ENCODE peak calls at places on chromosomes 5 and 9, in ten cellular contexts. M, S, U, D, X, J, G, I, H and F are unnamed samples.

GRCh38 chr5:52579391-52579790 is 208.3 kb upstream of the ITGA1 start:
- DNase-seq in M (no peak), S (no peak), U (no peak), D (no peak), X (no peak), J (no peak), G (no peak), I (no peak), H (no peak), F (no peak)

GRCh38 chr5:171418316-171418981 is 998 bp upstream of the FGF18 start:
- DNase-seq in M (peak; percentile 89), S (peak; percentile 85), U (peak; percentile 69), D (peak; percentile 94), X (peak; percentile 61), J (peak; percentile 61), G (peak; percentile 94), I (peak; percentile 85), H (no peak), F (no peak)

GRCh38 chr9:20289416-20289815 is 332.9 kb downstream of the MLLT3 start:
- DNase-seq in M (no peak), S (no peak), U (no peak), D (no peak), X (no peak), J (no peak), G (no peak), I (no peak), H (no peak), F (no peak)

GRCh38 chr5:171494452-171495121 is 75.1 kb downstream of the FGF18 start:
- DNase-seq in M (peak; percentile 64), S (peak; percentile 17), U (peak; percentile 63), D (peak; percentile 86), X (peak; percentile 52), J (peak; percentile 28), G (peak; percentile 74), I (peak; percentile 89), H (no peak), F (peak; percentile 37)

GRCh38 chr5:80711938-80712337 is 57.2 kb upstream of the DHFR start:
- DNase-seq in M (peak; percentile 67), S (peak; percentile 54), U (no peak), D (peak; percentile 58), X (peak; percentile 19), J (peak; percentile 44), G (no peak), I (peak; percentile 30), H (no peak), F (peak; percentile 17)

GRCh38 chr5:94694671-94695070 is 76.2 kb downstream of the SLF1 start:
- DNase-seq in M (no peak), S (no peak), U (no peak), D (no peak), X (no peak), J (no peak), G (no peak), I (no peak), H (no peak), F (no peak)

GRCh38 chr9:69307446-69308216 is 17.4 kb upstream of the ENTREP1 start:
- DNase-seq in M (peak; percentile 17), S (no peak), U (peak; percentile 54), D (no peak), X (no peak), J (no peak), G (peak; percentile 62), I (no peak), H (no peak), F (no peak)

GRCh38 chr5:94463739-94464138 is 154.7 kb downstream of the KIAA0825 start:
- DNase-seq in M (no peak), S (no peak), U (no peak), D (no peak), X (no peak), J (no peak), G (no peak), I (no peak), H (no peak), F (no peak)

GRCh38 chr5:50794812-50795211 is 128.4 kb downstream of the PARP8 start:
- DNase-seq in M (no peak), S (no peak), U (no peak), D (no peak), X (no peak), J (no peak), G (no peak), I (no peak), H (no peak), F (no peak)

GRCh38 chr9:18393340-18394130 is 80.4 kb upstream of the ADAMTSL1 start:
- DNase-seq in M (no peak), S (peak; percentile 88), U (peak; percentile 98), D (no peak), X (peak; percentile 69), J (peak; percentile 1), G (no peak), I (no peak), H (no peak), F (peak; percentile 29)

GRCh38 chr9:34430843-34431437 is 27.4 kb downstream of the FAM219A start:
- DNase-seq in M (peak; percentile 65), S (peak; percentile 49), U (peak; percentile 64), D (peak; percentile 79), X (peak; percentile 13), J (peak; percentile 25), G (peak; percentile 69), I (peak; percentile 44), H (no peak), F (peak; percentile 81)

GRCh38 chr9:133693703-133694529 is 44.2 kb downstream of the SARDH start:
- DNase-seq in M (no peak), S (no peak), U (no peak), D (no peak), X (no peak), J (no peak), G (no peak), I (no peak), H (no peak), F (no peak)

GRCh38 chr5:31362931-31363568 is 168.8 kb downstream of the DROSHA start:
- DNase-seq in M (no peak), S (no peak), U (no peak), D (no peak), X (no peak), J (no peak), G (no peak), I (no peak), H (no peak), F (no peak)

GRCh38 chr9:68969538-68969937 is 44.4 kb downstream of the PRKACG start:
- DNase-seq in M (no peak), S (no peak), U (no peak), D (no peak), X (no peak), J (peak; percentile 88), G (no peak), I (peak; percentile 67), H (no peak), F (no peak)

GRCh38 chr9:112198646-112199045 is 23.5 kb upstream of the SUSD1 start:
- DNase-seq in M (no peak), S (peak; percentile 22), U (no peak), D (no peak), X (no peak), J (no peak), G (no peak), I (peak; percentile 54), H (no peak), F (no peak)

GRCh38 chr5:160133918-160134304 is 14.7 kb upstream of the PWWP2A start:
- DNase-seq in M (no peak), S (no peak), U (no peak), D (no peak), X (no peak), J (no peak), G (no peak), I (no peak), H (no peak), F (no peak)

GRCh38 chr9:84054341-84055010 is 73.9 kb downstream of the RMI1 start:
- DNase-seq in M (no peak), S (no peak), U (no peak), D (no peak), X (no peak), J (peak; percentile 30), G (no peak), I (no peak), H (no peak), F (no peak)

GRCh38 chr9:78103971-78104433 is 72.4 kb upstream of the GNAQ start:
- DNase-seq in M (no peak), S (no peak), U (no peak), D (no peak), X (no peak), J (no peak), G (no peak), I (no peak), H (no peak), F (peak; percentile 92)

GRCh38 chr9:104748359-104749031 is 1.0 kb downstream of the NIPSNAP3A start:
- DNase-seq in M (no peak), S (peak; percentile 28), U (peak; percentile 50), D (peak; percentile 28), X (no peak), J (peak; percentile 10), G (no peak), I (peak; percentile 43), H (no peak), F (peak; percentile 20)
- TF ChIP-seq MAX in M (no peak), S (no peak), U (no peak), D (no peak), X (no peak), J (no peak), G (no peak), I (no peak), H (no peak), F (no peak)

GRCh38 chr9:6197330-6197729 is 18.3 kb upstream of the IL33 start:
- DNase-seq in M (no peak), S (no peak), U (peak; percentile 67), D (no peak), X (peak; percentile 12), J (peak; percentile 31), G (no peak), I (peak; percentile 9), H (no peak), F (peak; percentile 45)
- TF ChIP-seq MAX in M (no peak), S (no peak), U (no peak), D (no peak), X (no peak), J (no peak), G (no peak), I (no peak), H (no peak), F (no peak)

GRCh38 chr5:113056988-113057387 is 80.4 kb downstream of the DCP2 start:
- DNase-seq in M (no peak), S (no peak), U (no peak), D (peak; percentile 29), X (no peak), J (no peak), G (no peak), I (no peak), H (no peak), F (peak; percentile 89)
- TF ChIP-seq MAX in M (no peak), S (no peak), U (no peak), D (no peak), X (no peak), J (no peak), G (no peak), I (no peak), H (no peak), F (no peak)

GRCh38 chr5:146193291-146193690 is 10.1 kb upstream of the RBM27 start:
- DNase-seq in M (no peak), S (no peak), U (no peak), D (no peak), X (no peak), J (no peak), G (no peak), I (no peak), H (no peak), F (no peak)

GRCh38 chr5:146192571-146193043 is 10.2 kb upstream of the LARS1 start:
- DNase-seq in M (no peak), S (no peak), U (no peak), D (no peak), X (no peak), J (no peak), G (no peak), I (no peak), H (no peak), F (no peak)

GRCh38 chr5:146185161-146185560 is 2.7 kb upstream of the LARS1 start:
- DNase-seq in M (no peak), S (no peak), U (peak; percentile 28), D (no peak), X (no peak), J (no peak), G (no peak), I (no peak), H (no peak), F (peak; percentile 30)

GRCh38 chr5:146188358-146188757 is 5.9 kb upstream of the LARS1 start:
- DNase-seq in M (no peak), S (no peak), U (no peak), D (no peak), X (no peak), J (no peak), G (no peak), I (no peak), H (no peak), F (no peak)
- TF ChIP-seq MAX in M (no peak), S (no peak), U (no peak), D (no peak), X (no peak), J (no peak), G (no peak), I (no peak), H (no peak), F (no peak)